ENCODE peak calls at places on chromosomes 3 and 15, in four cellular contexts. H, Q, E and D are unnamed samples.

GRCh38 chr15:44058126-44058525 is 136.9 kb downstream of the FRMD5 start:
- DNase-seq in E (no peak), H (no peak), Q (no peak), D (no peak)

GRCh38 chr15:81275711-81276417 is 48.1 kb downstream of the STARD5 start:
- DNase-seq in H (no peak), Q (no peak), E (no peak), D (no peak)

GRCh38 chr3:153951276-153951675 is 169.9 kb upstream of the ARHGEF26 start:
- DNase-seq in Q (no peak), E (no peak), H (no peak), D (no peak)

GRCh38 chr3:17021614-17022013 is 136.9 kb downstream of the PLCL2 start:
- DNase-seq in H (no peak), Q (no peak), E (no peak), D (no peak)

GRCh38 chr3:70571696-70572095 is 259.3 kb upstream of the MDFIC2 start:
- DNase-seq in H (no peak), Q (no peak), E (no peak), D (no peak)

GRCh38 chr3:149813367-149814281 is 609 bp downstream of the RNF13 start:
- DNase-seq in E (peak), H (no peak), Q (peak), D (peak)

GRCh38 chr15:65309882-65310418 is 5.5 kb downstream of the RNU5B-1 start:
- DNase-seq in Q (no peak), E (no peak), H (no peak), D (no peak)

GRCh38 chr3:119579366-119580147 is at the start of gene ADPRH:
- DNase-seq in E (peak), H (peak), Q (peak), D (peak)

GRCh38 chr3:156685752-156686151 is 11.4 kb downstream of the TIPARP start:
- DNase-seq in H (no peak), E (no peak), Q (no peak), D (no peak)